ENCODE peak calls at places on chromosomes 11 and 22, in six cellular contexts. F is cardiac muscle cell; K is nucleus accumbens; L is AML-193; V is ascending aorta; W is stimulated activated CD4-positive, alpha-beta T cell treated with anti-CD3 and anti-CD28 coated beads, Interleukin-2, amount 100 ng/mL, for 48 hours. H is an unnamed sample.

GRCh38 chr22:29621761-29622526 is 18.5 kb downstream of the NF2 start:
- DNase-seq in F (peak; percentile 81), K (no peak), L (no peak), V (no peak), W (no peak), H (no peak)

GRCh38 chr11:76878014-76878413 is 17.3 kb downstream of the ACER3 start:
- DNase-seq in F (no peak), K (no peak), L (no peak), V (no peak), W (no peak), H (no peak)

GRCh38 chr11:66845876-66846212 is 2.6 kb downstream of the RCE1 start:
- DNase-seq in F (no peak), K (no peak), L (no peak), V (peak; percentile 58), W (no peak), H (no peak)

GRCh38 chr11:114170226-114170625 is 110.7 kb downstream of the ZBTB16 start:
- DNase-seq in F (no peak), K (no peak), L (no peak), V (no peak), W (no peak), H (no peak)

GRCh38 chr11:9787981-9788521 is 124.2 kb downstream of the SWAP70 start:
- DNase-seq in F (peak; percentile 97), K (no peak), L (peak; percentile 34), V (peak; percentile 72), W (no peak), H (no peak)

GRCh38 chr11:64745219-64745522 is 1.2 kb upstream of the RASGRP2 start:
- DNase-seq in F (no peak), K (peak; percentile 31), L (peak; percentile 66), V (peak; percentile 90), W (no peak), H (no peak)

GRCh38 chr11:83918471-83918870 is 632.3 kb upstream of the CCDC90B start:
- DNase-seq in F (no peak), K (no peak), L (no peak), V (no peak), W (no peak), H (no peak)

GRCh38 chr11:97683733-97684132 is 1293.9 kb downstream of the JRKL start:
- DNase-seq in F (peak; percentile 10), K (no peak), L (no peak), V (no peak), W (no peak), H (peak; percentile 10)

GRCh38 chr22:16970446-16970845 is 37.6 kb downstream of the GAB4 start:
- DNase-seq in F (no peak), K (no peak), L (no peak), V (no peak), W (no peak), H (no peak)

GRCh38 chr11:84901986-84902385 is 725.2 kb downstream of the DLG2 start:
- DNase-seq in F (no peak), K (no peak), L (no peak), V (no peak), W (no peak), H (no peak)

GRCh38 chr11:119421351-119421750 is 1.6 kb downstream of the THY1 start:
- DNase-seq in F (no peak), K (no peak), L (no peak), V (no peak), W (no peak), H (no peak)

GRCh38 chr22:35921777-35922176 is 106.8 kb downstream of the RBFOX2 start:
- DNase-seq in F (peak; percentile 93), K (peak; percentile 7), L (peak; percentile 40), V (peak; percentile 88), W (peak; percentile 30), H (peak; percentile 71)

GRCh38 chr22:26471522-26471921 is 12.1 kb downstream of the HPS4 start:
- DNase-seq in F (no peak), K (no peak), L (no peak), V (no peak), W (no peak), H (no peak)

GRCh38 chr11:79150966-79151365 is 289.9 kb downstream of the TENM4 start:
- DNase-seq in F (no peak), K (no peak), L (no peak), V (no peak), W (no peak), H (no peak)

GRCh38 chr22:47124451-47124881 is 362.0 kb downstream of the TBC1D22A start:
- DNase-seq in F (no peak), K (no peak), L (no peak), V (no peak), W (no peak), H (no peak)

GRCh38 chr22:34111210-34111824 is 191.0 kb upstream of the LARGE1 start:
- DNase-seq in F (peak; percentile 10), K (no peak), L (peak; percentile 8), V (no peak), W (peak; percentile 0), H (peak; percentile 65)

GRCh38 chr11:73334244-73335203 is 26.4 kb downstream of the ARHGEF17 start:
- DNase-seq in F (peak; percentile 90), K (no peak), L (peak; percentile 11), V (peak; percentile 92), W (no peak), H (no peak)

GRCh38 chr22:48649466-48649865 is 1178.2 kb downstream of the BRD1 start:
- DNase-seq in F (no peak), K (no peak), L (no peak), V (no peak), W (no peak), H (no peak)

GRCh38 chr11:88421530-88421929 is 84.0 kb upstream of the CTSC start:
- DNase-seq in F (peak; percentile 66), K (no peak), L (peak; percentile 84), V (no peak), W (no peak), H (no peak)

GRCh38 chr11:10742460-10743208 is 8.4 kb upstream of the CTR9 start:
- DNase-seq in F (peak; percentile 33), K (no peak), L (no peak), V (no peak), W (no peak), H (no peak)

GRCh38 chr11:44899959-44900358 is 50.7 kb downstream of the TP53I11 start:
- DNase-seq in F (peak; percentile 73), K (no peak), L (no peak), V (no peak), W (peak; percentile 37), H (peak; percentile 76)

GRCh38 chr11:38345286-38345685 is 1747.2 kb upstream of the RAG2 start:
- DNase-seq in F (no peak), K (no peak), L (no peak), V (no peak), W (no peak), H (no peak)

GRCh38 chr22:27310966-27311665 is 490.4 kb downstream of the MN1 start:
- DNase-seq in F (no peak), K (no peak), L (no peak), V (no peak), W (no peak), H (no peak)

GRCh38 chr11:112583246-112583893 is 322.7 kb upstream of the PLET1 start:
- DNase-seq in F (no peak), K (no peak), L (no peak), V (no peak), W (no peak), H (no peak)

GRCh38 chr11:117197516-117198456 is 1.4 kb upstream of the TAGLN start:
- DNase-seq in F (peak; percentile 79), K (no peak), L (no peak), V (peak; percentile 93), W (no peak), H (peak; percentile 62)

GRCh38 chr11:68756171-68756766 is 4.9 kb upstream of the TESMIN start:
- DNase-seq in F (no peak), K (no peak), L (no peak), V (no peak), W (no peak), H (no peak)

GRCh38 chr11:31509017-31509411 is 408 bp downstream of the IMMP1L start:
- DNase-seq in F (no peak), K (no peak), L (no peak), V (no peak), W (no peak), H (no peak)

GRCh38 chr11:16780146-16780545 is 41.7 kb downstream of the C11orf58 start:
- DNase-seq in F (no peak), K (no peak), L (no peak), V (no peak), W (no peak), H (no peak)

GRCh38 chr11:33945481-33946268 is 53.8 kb upstream of the LMO2 start:
- DNase-seq in F (no peak), K (no peak), L (no peak), V (no peak), W (no peak), H (no peak)

GRCh38 chr11:14784230-14784629 is 107.8 kb downstream of the CYP2R1 start:
- DNase-seq in F (no peak), K (no peak), L (no peak), V (no peak), W (no peak), H (no peak)

GRCh38 chr22:35330258-35330861 is 30.7 kb downstream of the TOM1 start:
- DNase-seq in F (peak; percentile 95), K (no peak), L (peak; percentile 71), V (peak; percentile 85), W (peak; percentile 47), H (no peak)

GRCh38 chr11:72225411-72225951 is 914 bp downstream of the INPPL1 start:
- DNase-seq in F (peak; percentile 10), K (no peak), L (no peak), V (peak; percentile 63), W (no peak), H (no peak)